ENCODE peak calls at places on chromosomes 3 and 15, in nine cellular contexts. C, Z, A, E, V, R, T, I and Q are unnamed samples.

GRCh38 chr3:193783166-193783896 is 190.3 kb downstream of the OPA1 start:
- DNase-seq in E (no peak), R (no peak), Z (no peak), A (no peak), C (no peak), T (no peak), V (no peak), I (no peak), Q (peak)

GRCh38 chr15:60299452-60300047 is 98.2 kb downstream of the ANXA2 start:
- DNase-seq in R (no peak), E (peak), V (peak), I (no peak), A (no peak), T (no peak), Z (no peak), C (peak), Q (peak)

GRCh38 chr15:48695088-48695834 is 49.8 kb upstream of the FBN1 start:
- DNase-seq in I (no peak), R (no peak), C (no peak), T (no peak), V (peak), A (no peak), Z (no peak), E (no peak), Q (peak)

GRCh38 chr15:44712108-44713005 is 1.0 kb downstream of the B2M start:
- DNase-seq in E (peak), C (peak), T (peak), V (peak), R (peak), A (peak), I (peak), Z (no peak), Q (peak)

GRCh38 chr15:34793071-34793470 is 2.3 kb downstream of the ACTC1 start:
- DNase-seq in I (no peak), Z (no peak), R (no peak), V (no peak), T (no peak), C (no peak), A (no peak), E (no peak), Q (no peak)

GRCh38 chr15:56337084-56337725 is 28.0 kb upstream of the TEX9 start:
- DNase-seq in V (no peak), A (no peak), R (no peak), I (no peak), E (no peak), T (no peak), C (no peak), Z (no peak), Q (no peak)

GRCh38 chr3:128710816-128711433 is 15.1 kb upstream of the RAB7A start:
- DNase-seq in C (no peak), A (no peak), Z (no peak), R (no peak), T (no peak), E (no peak), V (no peak), I (no peak), Q (no peak)

GRCh38 chr15:29383367-29383766 is 113.7 kb upstream of the NSMCE3 start:
- DNase-seq in E (no peak), I (no peak), V (no peak), C (no peak), A (no peak), Z (no peak), T (no peak), R (no peak), Q (no peak)

GRCh38 chr3:184600685-184601377 is 39.2 kb downstream of the EPHB3 start:
- DNase-seq in Z (no peak), E (no peak), C (no peak), A (no peak), I (no peak), V (no peak), T (peak), R (no peak), Q (peak)

GRCh38 chr15:35111861-35112260 is 26.8 kb upstream of the NANOGP8 start:
- DNase-seq in R (no peak), C (no peak), T (no peak), Z (no peak), E (no peak), I (no peak), V (no peak), A (no peak), Q (no peak)

GRCh38 chr15:40081691-40082194 is 26.9 kb downstream of the BMF start:
- DNase-seq in C (peak), T (peak), Z (no peak), R (no peak), V (peak), E (peak), A (peak), I (peak), Q (no peak)

GRCh38 chr3:109442531-109442930 is 105.2 kb upstream of the DPPA4 start:
- DNase-seq in V (no peak), R (no peak), T (no peak), C (no peak), A (no peak), E (no peak), I (no peak), Z (no peak), Q (no peak)
- H3K27ac ChIP-seq in V (no peak), R (no peak), T (no peak), C (no peak), A (no peak), E (no peak), I (no peak), Z (no peak), Q (no peak)

GRCh38 chr3:14765065-14765410 is 53.7 kb upstream of the FGD5 start:
- DNase-seq in A (no peak), Z (no peak), E (no peak), C (no peak), I (no peak), V (no peak), T (no peak), R (no peak), Q (no peak)

GRCh38 chr3:14765576-14766427 is 53.0 kb upstream of the FGD5 start:
- DNase-seq in V (no peak), Z (no peak), I (no peak), T (no peak), A (no peak), C (no peak), R (peak), E (no peak), Q (no peak)

GRCh38 chr3:14767245-14767593 is 51.5 kb upstream of the FGD5 start:
- DNase-seq in C (no peak), V (no peak), I (no peak), A (no peak), E (no peak), T (no peak), Z (no peak), R (peak), Q (no peak)

GRCh38 chr3:14767706-14768105 is 51.1 kb upstream of the FGD5 start:
- DNase-seq in Z (no peak), T (no peak), R (no peak), E (no peak), A (no peak), V (no peak), I (no peak), C (no peak), Q (no peak)

DNA sequence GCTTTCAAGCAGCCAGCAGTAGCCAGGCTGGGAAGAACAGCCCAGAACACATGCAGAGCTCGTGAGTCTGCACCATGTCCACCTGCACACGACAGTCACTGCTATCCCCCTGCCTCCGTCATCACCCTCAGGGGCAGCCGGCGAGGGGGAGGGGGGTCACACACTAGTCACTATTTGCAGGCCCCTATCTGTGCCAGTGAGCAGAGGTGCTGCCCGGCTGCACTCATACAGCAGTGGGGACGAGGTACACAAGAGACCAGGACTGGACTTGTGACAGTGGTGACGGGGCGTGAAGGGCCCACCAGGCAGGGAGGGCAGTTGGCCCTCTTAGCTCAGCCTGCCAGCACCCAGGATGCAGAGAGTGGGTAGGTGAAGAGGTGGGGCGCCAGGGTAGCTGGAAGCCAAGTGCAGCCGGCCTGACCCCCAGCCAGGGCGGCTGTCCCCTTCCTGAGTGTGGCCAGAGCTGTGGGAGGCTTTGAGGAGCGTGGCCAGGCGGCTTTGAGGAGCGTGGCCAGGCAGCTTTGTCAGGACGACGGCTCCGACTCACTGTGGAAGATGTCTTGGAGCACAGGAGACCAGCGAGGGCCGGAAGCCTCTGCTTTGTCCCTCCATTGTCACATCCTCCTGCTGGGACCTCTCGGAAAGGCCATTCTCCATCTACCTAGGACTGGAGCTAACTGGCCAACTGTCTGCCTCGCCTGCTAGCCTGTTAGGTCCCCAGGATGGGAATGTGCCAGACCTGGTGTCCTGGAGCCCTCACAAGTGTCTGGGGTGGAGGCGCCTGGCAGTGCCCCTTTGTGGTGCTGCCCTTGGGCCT is 52.1 kb upstream of the FGD5 start:
- DNase-seq in R (peak), A (no peak), C (no peak), I (no peak), T (no peak), V (no peak), Z (no peak), E (no peak), Q (no peak)
- H3K27ac ChIP-seq in R (no peak), A (no peak), C (no peak), I (no peak), T (no peak), V (no peak), Z (no peak), E (no peak), Q (no peak)

DNA sequence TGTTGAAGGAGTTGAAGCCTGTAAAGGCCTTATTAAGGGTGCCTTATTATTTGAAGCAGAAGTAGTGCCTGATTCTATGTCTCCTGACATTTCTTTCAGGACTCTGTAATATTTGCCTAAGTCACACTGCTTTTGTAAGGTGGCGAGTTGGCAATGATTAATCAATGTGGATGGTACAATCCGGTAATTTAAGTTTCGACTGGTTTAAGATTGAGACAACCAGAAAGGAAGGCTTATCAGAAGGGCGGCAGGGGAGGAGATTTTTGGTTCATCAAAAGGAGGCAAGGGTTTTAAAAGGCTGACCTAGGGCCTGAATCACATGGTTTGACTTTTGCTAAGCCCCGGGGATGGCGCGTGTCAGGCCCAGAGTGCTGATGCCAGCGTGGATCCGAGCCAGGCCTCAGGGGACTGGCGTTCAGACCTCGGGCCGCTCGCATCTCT is 830 bp upstream of the RNF13 start:
- DNase-seq in V (no peak), E (no peak), Z (no peak), C (no peak), R (no peak), I (no peak), T (no peak), A (no peak), Q (no peak)
- H3K27ac ChIP-seq in V (peak), E (peak), Z (no peak), C (peak), R (peak), I (peak), T (peak), A (peak), Q (peak)

DNA sequence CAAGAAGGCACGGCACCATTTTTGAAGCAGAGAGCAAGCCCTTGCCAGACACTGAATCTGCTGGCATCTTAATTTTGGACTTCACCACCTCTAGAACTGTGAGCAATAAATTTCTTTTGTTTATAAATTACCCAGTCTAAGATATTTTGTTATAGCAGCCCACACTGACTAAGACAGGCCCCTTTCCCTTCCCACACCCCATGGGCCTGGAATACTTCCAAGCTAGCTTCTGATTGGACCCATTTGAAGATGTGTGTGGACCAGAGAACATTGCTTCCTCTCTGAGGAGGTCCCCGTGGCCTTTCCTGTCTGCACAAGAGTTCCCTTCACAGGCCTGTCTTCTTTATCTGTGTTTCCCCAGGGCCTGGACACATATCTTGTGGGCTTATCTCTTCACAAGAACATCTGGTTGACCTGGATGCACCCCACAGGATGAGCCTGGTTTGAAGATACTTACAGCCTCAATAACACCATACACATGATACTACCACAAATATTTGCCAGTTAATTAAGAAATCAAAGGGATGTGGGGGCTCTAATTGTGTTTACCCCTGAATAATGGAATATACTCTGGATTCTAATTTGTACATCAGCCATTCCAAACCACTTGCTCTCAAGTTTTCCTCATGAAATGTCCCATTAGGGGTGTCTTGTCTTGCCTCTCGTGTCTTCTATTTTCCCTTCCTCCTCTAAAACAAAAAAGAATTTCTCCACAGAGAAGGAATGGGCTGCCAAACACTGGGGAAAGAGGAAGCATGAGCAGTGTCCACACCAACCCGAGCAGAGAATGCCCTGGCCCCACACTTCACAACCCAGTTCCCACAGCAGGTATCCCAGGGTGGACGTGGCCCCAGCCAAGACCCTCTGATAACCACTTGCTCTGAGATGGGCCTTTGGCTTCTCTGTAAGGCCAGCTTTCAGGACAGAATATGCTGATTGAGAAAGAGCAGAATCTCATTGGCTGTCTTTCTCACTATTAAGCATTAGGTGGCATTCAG is 42.5 kb downstream of the GLB1 start:
- DNase-seq in E (no peak), T (no peak), I (no peak), C (no peak), R (no peak), V (no peak), A (no peak), Z (no peak), Q (no peak)
- H3K27ac ChIP-seq in E (no peak), T (no peak), I (no peak), C (peak), R (peak), V (no peak), A (peak), Z (no peak), Q (no peak)

DNA sequence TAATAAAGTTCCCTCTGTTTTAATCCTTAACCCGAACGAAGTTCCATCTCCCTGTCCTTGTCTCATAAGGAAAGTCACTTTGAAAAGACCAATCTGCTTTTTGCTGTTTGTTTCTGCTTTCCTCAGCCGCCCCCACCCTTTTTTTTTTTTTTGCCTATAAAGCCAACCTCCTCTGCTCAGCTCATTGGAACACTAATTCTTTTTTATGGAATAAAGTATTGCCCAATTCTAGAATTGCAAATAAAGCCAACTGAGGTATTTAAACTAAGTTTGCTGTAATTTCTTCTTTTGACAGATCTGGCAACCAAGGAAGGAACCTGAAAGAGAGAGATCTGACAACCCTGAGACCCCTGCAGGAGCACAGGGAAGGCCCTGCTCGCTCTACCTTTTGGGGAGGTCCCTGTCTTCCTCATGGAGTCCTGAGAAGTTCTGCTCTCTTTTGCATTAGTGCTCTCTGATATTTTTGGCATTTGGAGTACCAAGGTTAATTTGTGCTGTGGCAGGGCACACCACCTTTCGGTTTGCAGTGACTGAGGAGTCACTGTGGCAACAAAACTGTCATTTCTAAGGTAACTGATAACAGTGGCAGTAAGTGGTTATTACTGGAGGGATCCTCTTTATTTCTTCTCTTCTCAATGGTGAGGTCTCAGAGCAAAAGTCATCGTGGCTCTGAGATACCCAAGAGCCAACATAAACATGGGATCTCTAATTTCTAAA is 35.2 kb upstream of the TRPM1 start:
- DNase-seq in V (no peak), E (no peak), T (no peak), C (no peak), Z (no peak), A (no peak), I (no peak), R (no peak), Q (no peak)
- H3K27ac ChIP-seq in V (no peak), E (no peak), T (no peak), C (no peak), Z (no peak), A (no peak), I (no peak), R (no peak), Q (no peak)

DNA sequence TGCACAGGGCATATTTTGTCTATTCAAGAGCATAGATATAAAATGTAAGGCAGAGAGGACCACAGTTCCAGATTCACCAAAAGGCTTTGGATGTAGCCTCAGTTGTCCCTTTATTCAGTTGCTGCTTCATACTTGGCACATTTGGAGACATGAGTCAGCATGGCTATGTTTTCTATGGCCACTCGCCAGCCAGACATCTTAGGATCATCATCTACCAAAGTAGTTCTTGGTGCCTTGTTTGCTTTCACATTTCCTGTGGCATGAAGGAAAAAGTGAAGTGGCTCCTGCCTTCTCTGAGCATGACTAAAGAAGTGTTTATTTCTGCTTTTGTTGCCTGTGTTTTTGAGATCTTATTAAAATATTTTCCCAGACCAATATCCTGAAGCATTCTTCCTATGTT is 7.2 kb downstream of the SUSD5 start:
- DNase-seq in C (no peak), V (peak), A (no peak), Z (no peak), T (no peak), R (no peak), I (peak), E (no peak), Q (peak)
- H3K27ac ChIP-seq in C (no peak), V (no peak), A (no peak), Z (no peak), T (no peak), R (no peak), I (no peak), E (no peak), Q (no peak)

DNA sequence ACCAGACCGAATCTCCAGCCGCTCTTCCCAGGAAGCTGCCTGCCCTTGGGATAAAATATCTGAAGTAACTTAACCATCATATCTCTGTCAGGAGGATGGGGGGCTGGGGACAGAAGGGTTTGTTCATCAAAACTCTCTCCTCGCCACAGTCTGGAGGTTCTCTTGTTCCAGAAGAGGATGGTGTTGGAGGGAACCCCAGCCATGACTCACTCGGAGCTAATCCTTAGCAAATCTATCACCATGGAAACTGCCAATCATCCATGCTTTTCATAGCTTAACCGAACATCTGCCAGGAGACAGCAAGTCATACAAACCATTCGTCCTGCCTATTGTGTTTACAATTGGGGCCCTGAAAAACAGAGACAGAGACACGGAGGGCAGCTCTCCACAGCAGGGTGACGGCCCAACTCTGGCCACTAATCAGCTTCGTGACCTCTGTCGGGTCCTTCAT is 73.7 kb upstream of the HEG1 start:
- DNase-seq in R (no peak), I (peak), Z (no peak), T (peak), C (peak), E (no peak), A (peak), V (peak), Q (peak)
- H3K27ac ChIP-seq in R (peak), I (no peak), Z (no peak), T (peak), C (peak), E (no peak), A (peak), V (peak), Q (no peak)